ENCODE peak calls at places on chromosomes 13 and 19, in eight cellular contexts. S, O, E, W, V, Z, C and A are unnamed samples. For H3K9me3, the result is how much of the 10 kb centered on the place peaks cover.

GRCh38 chr13:75492389-75492788 is 10.4 kb upstream of the TBC1D4 start:
- DNase-seq in S (no peak), O (no peak), E (no peak), W (no peak), V (no peak), Z (no peak), C (no peak), A (no peak)

GRCh38 chr13:30905932-30906383 is at the start of gene MEDAG:
- DNase-seq in S (no peak), O (no peak), E (no peak), W (peak), V (no peak), Z (peak), C (peak), A (peak)

GRCh38 chr19:44947041-44947581 is 1.3 kb downstream of the APOC2 start:
- DNase-seq in S (no peak), O (no peak), E (no peak), W (no peak), V (no peak), Z (no peak), C (no peak), A (no peak)

GRCh38 chr13:27082325-27082724 is 89.3 kb downstream of the USP12 start:
- DNase-seq in S (no peak), O (no peak), E (no peak), W (no peak), V (no peak), Z (no peak), C (no peak), A (no peak)

GRCh38 chr19:21256722-21257121 is 72.5 kb downstream of the ZNF708 start:
- DNase-seq in S (peak), O (no peak), E (no peak), W (no peak), V (no peak), Z (no peak), C (no peak), A (no peak)

GRCh38 chr13:104414771-104415170 is 1348.6 kb upstream of the SLC10A2 start:
- DNase-seq in S (no peak), O (no peak), E (no peak), W (no peak), V (no peak), Z (no peak), C (no peak), A (no peak)

GRCh38 chr13:76004411-76004810 is 368.3 kb downstream of the LMO7 start:
- DNase-seq in S (no peak), O (no peak), E (no peak), W (no peak), V (no peak), Z (no peak), C (no peak), A (no peak)

GRCh38 chr19:37333457-37333856 is 37.4 kb upstream of the ZNF527 start:
- DNase-seq in S (no peak), O (no peak), E (no peak), W (no peak), V (no peak), Z (no peak), C (no peak), A (no peak)

GRCh38 chr19:56671613-56671994 is at the start of gene ZNF835:
- DNase-seq in S (no peak), O (no peak), E (peak), W (peak), V (no peak), Z (peak), C (peak), A (no peak)

GRCh38 chr13:31042501-31043165 is 110.2 kb downstream of the TEX26 start:
- DNase-seq in S (no peak), O (no peak), E (no peak), W (no peak), V (no peak), Z (no peak), C (no peak), A (no peak)

GRCh38 chr19:40266912-40267600 is 18.1 kb downstream of the AKT2 start:
- DNase-seq in S (no peak), O (no peak), E (peak), W (no peak), V (no peak), Z (no peak), C (no peak), A (no peak)

GRCh38 chr13:26487781-26488180 is 69.7 kb upstream of the WASF3 start:
- DNase-seq in S (no peak), O (no peak), E (no peak), W (no peak), V (no peak), Z (no peak), C (no peak), A (no peak)

GRCh38 chr19:7522923-7523667 is 671 bp downstream of the MCOLN1 start:
- DNase-seq in S (peak), O (no peak), E (no peak), W (no peak), V (no peak), Z (no peak), C (no peak), A (no peak)

GRCh38 chr13:20462921-20463320 is 62.7 kb downstream of the CRYL1 start:
- DNase-seq in S (no peak), O (no peak), E (no peak), W (no peak), V (no peak), Z (no peak), C (no peak), A (no peak)

GRCh38 chr19:10043286-10043927 is 30.1 kb downstream of the RDH8 start:
- DNase-seq in S (peak), O (no peak), E (no peak), W (no peak), V (no peak), Z (no peak), C (no peak), A (no peak)

GRCh38 chr19:4012092-4012974 is 4.8 kb downstream of the PIAS4 start:
- DNase-seq in S (no peak), O (no peak), E (peak), W (no peak), V (no peak), Z (no peak), C (no peak), A (no peak)

GRCh38 chr13:28530729-28531194 is 35.8 kb upstream of the FLT1 start:
- DNase-seq in S (no peak), O (no peak), E (no peak), W (no peak), V (no peak), Z (no peak), C (no peak), A (no peak)

GRCh38 chr19:2477141-2477710 is 1.3 kb downstream of the GADD45B start:
- DNase-seq in S (peak), O (no peak), E (peak), W (peak), V (peak), Z (peak), C (peak), A (peak)

GRCh38 chr19:8988204-8988603 is 22.0 kb downstream of the MUC16 start:
- DNase-seq in S (peak), O (peak), E (no peak), W (peak), V (no peak), Z (no peak), C (no peak), A (no peak)

GRCh38 chr13:26300140-26300539 is 46.2 kb downstream of the CDK8 start:
- DNase-seq in S (no peak), O (peak), E (no peak), W (no peak), V (peak), Z (no peak), C (no peak), A (peak)

GRCh38 chr19:54136086-54136863 is 1.3 kb upstream of the CNOT3 start:
- DNase-seq in S (peak), O (no peak), E (no peak), W (no peak), V (no peak), Z (no peak), C (no peak), A (peak)

GRCh38 chr19:19179548-19180441 is 9.7 kb upstream of the MEF2B start:
- DNase-seq in S (no peak), O (no peak), E (no peak), W (no peak), V (peak), Z (no peak), C (no peak), A (no peak)

GRCh38 chr19:46697142-46697960 is 19.6 kb downstream of the PRKD2 start:
- DNase-seq in S (peak), O (peak), E (peak), W (peak), V (no peak), Z (peak), C (peak), A (no peak)

GRCh38 chr13:94177041-94177440 is 302.4 kb downstream of the DCT start:
- DNase-seq in S (no peak), O (no peak), E (no peak), W (no peak), V (no peak), Z (no peak), C (no peak), A (no peak)

GRCh38 chr13:39259371-39259770 is 221.1 kb downstream of the NHLRC3 start:
- DNase-seq in S (no peak), O (no peak), E (no peak), W (no peak), V (no peak), Z (no peak), C (no peak), A (no peak)

GRCh38 chr13:97141564-97142005 is 80.5 kb upstream of the MBNL2 start:
- DNase-seq in S (peak), O (peak), E (peak), W (no peak), V (peak), Z (no peak), C (no peak), A (peak)

GRCh38 chr13:97189943-97190342 is 32.2 kb upstream of the MBNL2 start:
- DNase-seq in S (no peak), O (no peak), E (no peak), W (no peak), V (no peak), Z (no peak), C (no peak), A (no peak)

GRCh38 chr19:29745253-29745652 is 30.2 kb upstream of the C19orf12 start:
- DNase-seq in S (peak), O (no peak), E (no peak), W (no peak), V (no peak), Z (no peak), C (no peak), A (no peak)

GRCh38 chr19:16160943-16161560 is 12.3 kb downstream of the CIB3 start:
- DNase-seq in S (no peak), O (no peak), E (no peak), W (no peak), V (no peak), Z (no peak), C (no peak), A (peak)

GRCh38 chr19:11460207-11460606 is 20.6 kb downstream of the ELAVL3 start:
- DNase-seq in S (no peak), O (no peak), E (no peak), W (no peak), V (no peak), Z (no peak), C (no peak), A (no peak)

GRCh38 chr19:1805401-1806183 is 6.5 kb downstream of the ATP8B3 start:
- DNase-seq in S (no peak), O (no peak), E (no peak), W (no peak), V (peak), Z (no peak), C (no peak), A (no peak)

GRCh38 chr19:2194513-2195078 is 30.9 kb downstream of the DOT1L start:
- DNase-seq in S (no peak), O (no peak), E (no peak), W (no peak), V (no peak), Z (no peak), C (no peak), A (no peak)

GRCh38 chr19:1861599-1862031 is 1.8 kb downstream of the KLF16 start:
- DNase-seq in S (no peak), O (no peak), E (no peak), W (no peak), V (no peak), Z (no peak), C (no peak), A (no peak)

GRCh38 chr13:113930711-113931637 is 42.9 kb downstream of the C13orf46 start:
- DNase-seq in S (no peak), O (no peak), E (peak), W (peak), V (no peak), Z (no peak), C (no peak), A (no peak)

GRCh38 chr13:114151565-114152284 is 19.3 kb upstream of the RASA3 start:
- DNase-seq in S (no peak), O (no peak), E (peak), W (peak), V (no peak), Z (no peak), C (peak), A (peak)

GRCh38 chr13:97540696-97541095 is 106.7 kb downstream of the RAP2A start:
- DNase-seq in S (no peak), O (no peak), E (no peak), W (no peak), V (no peak), Z (no peak), C (no peak), A (no peak)

GRCh38 chr13:75769141-75769905 is 133.2 kb downstream of the LMO7 start:
- DNase-seq in S (no peak), O (peak), E (no peak), W (no peak), V (no peak), Z (no peak), C (no peak), A (no peak)

GRCh38 chr13:76845367-76845766 is 40.8 kb downstream of the KCTD12 start:
- DNase-seq in S (no peak), O (no peak), E (no peak), W (no peak), V (no peak), Z (no peak), C (no peak), A (no peak)

GRCh38 chr19:10543420-10544241 is at the start of gene ATG4D:
- DNase-seq in S (peak), O (peak), E (peak), W (peak), V (peak), Z (peak), C (peak), A (peak)

GRCh38 chr13:57627663-57628062 is 3.9 kb upstream of the PCDH17 start:
- DNase-seq in S (peak), O (no peak), E (no peak), W (no peak), V (no peak), Z (no peak), C (no peak), A (no peak)

DNA sequence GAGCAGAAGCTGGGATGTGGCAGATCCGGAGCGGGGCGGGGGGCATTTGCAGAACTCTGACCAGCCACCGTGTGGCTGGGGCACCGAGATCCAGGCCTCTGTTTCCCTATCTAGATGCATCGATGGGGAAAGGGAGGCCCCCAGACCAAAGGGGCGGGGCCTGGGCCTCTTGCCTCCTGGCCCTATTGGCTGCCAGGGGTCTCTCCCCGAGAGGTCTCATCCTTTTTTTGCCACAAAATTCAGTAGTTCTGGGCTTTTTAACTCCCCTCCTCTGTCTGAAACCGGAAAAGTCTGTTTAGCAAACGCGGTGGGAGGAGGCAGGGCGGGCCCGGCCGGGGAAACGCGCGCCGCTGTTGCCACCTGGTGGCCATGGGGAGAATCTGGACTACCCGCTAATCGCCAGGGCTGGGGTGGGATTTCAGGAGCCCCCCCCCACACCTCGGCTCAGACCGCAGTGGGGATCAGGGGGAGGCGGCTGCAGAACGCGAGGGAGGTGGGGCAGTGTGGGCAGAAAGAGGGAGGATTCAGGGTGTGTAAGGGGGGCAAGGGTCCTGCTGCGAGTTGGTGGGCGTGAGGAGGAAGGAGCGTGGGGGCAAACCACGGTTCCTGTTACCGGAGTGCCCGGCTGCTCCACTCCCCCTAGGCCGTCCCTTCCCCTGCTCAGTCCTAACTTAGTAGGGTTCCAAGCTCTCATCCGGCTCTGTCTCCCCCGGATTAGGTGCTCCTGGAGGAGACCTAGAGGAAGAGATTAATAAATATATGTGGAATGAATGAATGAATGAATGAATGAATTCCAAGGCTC is 28.3 kb downstream of the IL12RB1 start:
- DNase-seq in S (peak), O (peak), E (peak), W (peak), V (peak), Z (peak), C (peak), A (peak)
- H3K4me3 ChIP-seq in S (peak), O (peak), E (no peak), W (no peak), V (no peak), Z (peak), C (peak), A (no peak)

DNA sequence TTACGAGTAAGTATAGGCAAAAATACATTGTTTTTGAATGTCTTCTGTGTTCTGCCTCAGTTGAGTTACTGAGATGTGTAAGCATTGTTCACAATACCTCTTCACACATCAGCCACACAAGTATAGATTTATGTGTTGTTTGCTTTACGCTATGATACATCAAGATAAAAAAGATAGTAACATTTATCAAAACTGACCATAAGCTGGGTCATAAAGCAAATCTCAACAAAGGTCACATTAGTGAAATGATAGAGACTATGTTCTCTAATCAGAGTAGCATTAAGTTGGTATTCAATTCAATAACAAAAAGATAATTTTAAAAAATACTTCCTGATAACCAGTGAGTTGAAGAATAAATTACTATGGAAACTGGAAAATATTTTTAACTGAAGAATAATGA is 127.5 kb downstream of the ZAR1L start:
- DNase-seq in S (no peak), O (no peak), E (no peak), W (no peak), V (no peak), Z (no peak), C (no peak), A (no peak)
- H3K9me3 ChIP-seq in S (under half), O (under half), E (under half), W (under half), V (under half), Z (under half), C (under half), A (under half)

GRCh38 chr19:38543807-38544568 is 73.8 kb downstream of the MAP4K1 start:
- DNase-seq in S (no peak), O (peak), E (peak), W (peak), V (no peak), Z (peak), C (peak), A (peak)
- H3K4me3 ChIP-seq in S (no peak), O (peak), E (no peak), W (no peak), V (no peak), Z (peak), C (no peak), A (peak)

DNA sequence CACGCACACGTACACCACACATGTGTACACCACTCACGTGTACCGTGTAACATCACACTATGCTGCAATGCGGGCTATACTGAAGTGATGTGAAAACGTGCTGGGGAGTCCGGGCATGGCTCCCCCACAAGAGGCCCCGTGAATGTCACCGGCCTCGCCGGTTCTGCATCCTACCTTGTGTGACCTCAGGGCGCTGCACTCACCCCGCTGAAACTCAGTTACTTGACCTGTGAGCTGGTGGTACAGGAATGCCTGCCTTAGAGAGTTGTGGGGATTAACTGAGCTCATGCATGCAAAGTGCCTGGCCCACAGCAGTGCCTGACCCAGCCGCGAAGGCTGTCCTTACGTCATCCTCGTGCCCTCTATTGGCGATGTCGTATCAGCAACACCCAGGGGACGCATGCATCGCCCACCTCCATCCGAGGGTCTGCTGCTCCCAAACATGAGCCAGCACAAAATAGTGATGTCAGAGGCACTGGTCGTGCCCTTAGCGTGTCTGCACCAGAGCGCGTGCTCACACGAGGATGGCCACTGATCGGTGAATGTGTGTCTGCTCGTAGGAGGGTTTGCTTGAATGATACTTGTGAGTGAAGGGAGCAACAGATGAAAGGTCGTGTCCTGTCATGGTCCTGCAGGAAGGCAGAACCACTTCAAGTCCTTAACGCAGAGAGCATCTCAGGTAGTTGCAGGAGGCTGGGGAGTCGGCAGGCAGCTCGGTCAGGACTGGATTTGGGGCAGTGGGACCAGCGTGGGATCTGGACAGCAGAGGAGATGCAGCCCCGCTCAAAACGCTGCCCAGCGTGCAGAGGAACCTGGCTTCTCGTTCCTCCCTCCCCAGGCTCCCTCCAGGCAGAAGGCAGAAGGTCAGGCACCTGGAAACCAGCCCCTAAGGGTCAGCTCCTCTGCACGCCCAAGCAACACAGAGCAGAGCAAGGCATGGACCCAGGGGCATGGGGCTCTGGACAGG is 126.2 kb upstream of the SPACA7 start:
- DNase-seq in S (peak), O (no peak), E (no peak), W (peak), V (peak), Z (no peak), C (no peak), A (no peak)
- H3K9me3 ChIP-seq in S (under half), O (under half), E (under half), W (under half), V (under half), Z (under half), C (under half), A (under half)

GRCh38 chr19:681638-682037 is 5.4 kb downstream of the FSTL3 start:
- DNase-seq in S (no peak), O (no peak), E (no peak), W (no peak), V (no peak), Z (no peak), C (no peak), A (no peak)
- H3K4me3 ChIP-seq in S (no peak), O (no peak), E (no peak), W (no peak), V (no peak), Z (no peak), C (no peak), A (no peak)

DNA sequence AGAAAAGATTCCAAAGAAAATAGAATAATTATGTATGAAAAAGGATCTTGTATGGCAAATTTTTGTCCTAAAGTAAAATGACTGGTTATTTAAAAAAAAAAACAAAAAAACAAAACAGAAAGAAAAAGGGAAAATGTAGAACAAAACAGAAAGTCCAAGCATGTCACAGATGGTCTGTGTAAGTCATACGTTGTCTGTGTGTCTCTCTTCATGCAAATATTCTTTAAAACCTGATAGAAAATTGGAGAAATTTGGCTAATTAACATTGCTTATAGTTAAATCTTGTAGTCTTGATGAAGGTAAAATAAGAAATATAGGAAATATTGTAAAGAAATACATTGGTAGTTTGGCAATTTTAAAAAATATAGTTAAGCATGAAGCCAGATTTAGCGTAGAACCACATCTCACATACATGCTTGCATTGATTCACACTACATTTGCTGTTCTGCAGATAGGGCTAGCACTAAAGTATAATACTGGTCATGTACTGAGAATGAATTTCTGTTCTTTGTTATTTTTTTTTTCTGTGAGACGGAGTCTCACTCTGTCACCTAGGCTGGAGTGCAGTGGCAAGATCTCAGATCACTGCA is 58.4 kb downstream of the SPRYD7 start:
- DNase-seq in S (peak), O (no peak), E (no peak), W (no peak), V (no peak), Z (no peak), C (no peak), A (no peak)
- H3K9me3 ChIP-seq in S (under half), O (under half), E (under half), W (under half), V (under half), Z (under half), C (under half), A (under half)